ENCODE peak calls at places on chromosome 12, in four cellular contexts. I is HCT116, U is HepG2, B is K562. P is an unnamed sample. For H3K79me2, the result is how much of the 10 kb centered on the place peaks cover.

GRCh38 chr12:113857371-113857770 is 108.8 kb downstream of the RBM19 start:
- DNase-seq in U (no peak), I (no peak), B (no peak), P (no peak)

GRCh38 chr12:111351026-111351425 is 17.9 kb downstream of the PHETA1 start:
- DNase-seq in I (no peak), B (no peak), U (no peak), P (no peak)

GRCh38 chr12:54138219-54138618 is 50.6 kb downstream of the SMUG1 start:
- DNase-seq in I (no peak), B (no peak), U (no peak), P (no peak)

GRCh38 chr12:90102957-90103652 is 394.5 kb upstream of the ATP2B1 start:
- DNase-seq in U (peak), B (no peak), I (peak), P (peak)

GRCh38 chr12:25558566-25558965 is 5.5 kb upstream of the LMNTD1 start:
- DNase-seq in I (no peak), U (no peak), B (no peak), P (no peak)

GRCh38 chr12:6188954-6189353 is 11.2 kb upstream of the CD9 start:
- DNase-seq in I (no peak), U (no peak), B (no peak), P (no peak)

GRCh38 chr12:65414526-65414925 is 136.0 kb downstream of the MSRB3 start:
- DNase-seq in I (no peak), U (no peak), B (no peak), P (no peak)

GRCh38 chr12:114668151-114668891 is 15.7 kb downstream of the TBX3 start:
- DNase-seq in B (peak), I (peak), U (peak), P (peak)

GRCh38 chr12:111155521-111155920 is 213.4 kb downstream of the PHETA1 start:
- DNase-seq in B (no peak), U (no peak), I (no peak), P (no peak)

GRCh38 chr12:49637401-49637800 is 14.0 kb downstream of the PRPF40B start:
- DNase-seq in U (no peak), I (no peak), B (no peak), P (peak)

GRCh38 chr12:57726151-57726883 is 12.2 kb downstream of the AGAP2 start:
- DNase-seq in U (peak), I (peak), B (no peak), P (peak)

GRCh38 chr12:100123316-100124095 is 19.2 kb downstream of the BLTP3B start:
- DNase-seq in I (no peak), U (no peak), B (no peak), P (peak)

GRCh38 chr12:100114574-100114973 is 28.1 kb downstream of the BLTP3B start:
- DNase-seq in U (no peak), B (no peak), I (no peak), P (no peak)

GRCh38 chr12:100115291-100115690 is 27.4 kb downstream of the BLTP3B start:
- DNase-seq in B (no peak), U (no peak), I (no peak), P (no peak)

GRCh38 chr12:100120355-100120754 is 22.3 kb downstream of the BLTP3B start:
- DNase-seq in I (no peak), U (no peak), B (no peak), P (no peak)
- H3K79me2 ChIP-seq in I (under half), U (half or more), B (under half), P (half or more)

GRCh38 chr12:68078737-68079136 is 80.8 kb downstream of the IFNG start:
- DNase-seq in I (no peak), B (no peak), U (no peak), P (no peak)
- TF ChIP-seq ELF1 in I (no peak), B (no peak), U (no peak), P (no peak)

GRCh38 chr12:117402363-117402762 is 40.9 kb upstream of the NOS1 start:
- DNase-seq in B (no peak), U (peak), I (no peak), P (no peak)
- TF ChIP-seq CTCF in B (peak), U (peak), I (peak), P (no peak)

GRCh38 chr12:76547526-76547925 is 12.0 kb downstream of the OSBPL8 start:
- DNase-seq in I (no peak), U (no peak), B (no peak), P (no peak)
- H3K79me2 ChIP-seq in I (half or more), U (half or more), B (half or more), P (half or more)

DNA sequence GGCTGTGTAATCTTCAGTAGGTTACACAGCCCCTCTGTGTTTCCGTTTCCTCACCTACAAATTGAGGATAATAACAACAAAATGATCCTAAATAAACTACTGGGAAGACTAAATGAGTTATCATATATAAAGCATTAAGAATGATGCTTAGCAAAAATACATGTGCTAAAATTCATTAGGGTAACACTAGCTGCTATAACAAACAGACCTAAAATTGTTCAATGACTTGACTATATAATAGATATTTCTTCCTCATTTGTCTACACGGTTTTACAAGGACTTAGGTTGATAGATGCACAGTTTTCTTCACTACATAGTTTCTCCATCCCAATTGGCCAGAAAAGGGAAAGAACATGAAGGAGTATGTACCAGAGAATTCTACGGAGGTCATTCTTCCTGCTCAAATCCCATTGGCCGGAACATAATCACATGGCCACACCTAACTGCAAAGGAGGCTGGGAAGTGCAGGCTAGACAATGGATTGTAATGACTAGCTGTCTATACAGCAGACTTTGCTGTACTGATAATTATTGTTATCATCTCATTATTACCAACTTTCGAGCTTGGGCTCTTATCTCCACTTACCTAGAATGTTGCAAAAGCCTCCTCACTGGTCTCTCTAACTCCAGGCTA is 223.5 kb upstream of the NUDT4 start:
- DNase-seq in B (no peak), I (no peak), U (no peak), P (no peak)
- TF ChIP-seq ELF1 in B (no peak), I (no peak), U (no peak), P (no peak)

DNA sequence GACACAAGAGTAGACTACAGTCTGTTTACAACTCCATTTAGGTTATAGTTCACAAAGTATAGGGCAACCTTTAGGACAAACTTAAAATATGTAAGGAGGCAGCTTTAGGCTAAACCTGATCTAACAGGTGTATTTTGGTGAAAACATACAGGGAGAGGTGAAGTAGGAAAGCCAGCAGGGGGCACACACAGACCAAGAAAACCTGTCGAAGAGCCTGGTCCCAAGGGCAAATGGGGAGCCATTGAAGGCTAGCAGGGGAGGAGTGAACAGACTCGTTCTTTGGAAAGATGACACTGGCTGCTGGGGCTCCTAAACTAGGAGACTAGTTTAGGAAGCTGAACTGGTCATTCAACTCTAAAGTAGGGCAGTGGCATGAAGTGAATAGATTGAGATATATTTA is 138.8 kb upstream of the WSCD2 start:
- DNase-seq in U (peak), I (peak), B (no peak), P (peak)
- TF ChIP-seq CTCF in U (peak), I (peak), B (peak), P (no peak)

GRCh38 chr12:68631177-68631576 is 20.5 kb downstream of the RAP1B start:
- DNase-seq in U (no peak), I (no peak), B (no peak), P (no peak)
- H3K79me2 ChIP-seq in U (half or more), I (half or more), B (half or more), P (half or more)

GRCh38 chr12:93192878-93193277 is 184.8 kb upstream of the NUDT4 start:
- DNase-seq in B (peak), U (no peak), I (no peak), P (no peak)
- TF ChIP-seq ELF1 in B (no peak), U (no peak), I (no peak), P (no peak)

P was measured in SK-N-SH.